ENCODE peak calls at places on chromosome 12, in four cellular contexts. Q, B, U and E are unnamed samples.

GRCh38 chr12:47736877-47737676 is 11.8 kb upstream of the ENDOU start:
- DNase-seq in Q (no peak), B (no peak), U (peak), E (no peak)

GRCh38 chr12:11814362-11814761 is 164.9 kb downstream of the ETV6 start:
- DNase-seq in Q (peak), B (peak), U (peak), E (no peak)

GRCh38 chr12:116882742-116883141 is 1.5 kb upstream of the HRK start:
- DNase-seq in Q (no peak), B (peak), U (peak), E (no peak)

GRCh38 chr12:16385779-16386646 is 38.6 kb downstream of the MGST1 start:
- DNase-seq in Q (peak), B (peak), U (peak), E (peak)

GRCh38 chr12:52396656-52397055 is 9.5 kb downstream of the KRT82 start:
- DNase-seq in Q (no peak), B (no peak), U (no peak), E (no peak)

GRCh38 chr12:6228535-6229223 is 28.5 kb downstream of the CD9 start:
- DNase-seq in Q (no peak), B (no peak), U (peak), E (no peak)

GRCh38 chr12:132268674-132269073 is 60.7 kb downstream of the GALNT9 start:
- DNase-seq in Q (no peak), B (peak), U (no peak), E (no peak)

GRCh38 chr12:48750769-48751356 is 34.4 kb upstream of the CCNT1 start:
- DNase-seq in Q (no peak), B (no peak), U (peak), E (no peak)

GRCh38 chr12:114869091-114869834 is 185.3 kb upstream of the TBX3 start:
- DNase-seq in Q (no peak), B (no peak), U (peak), E (peak)

GRCh38 chr12:66964629-66965028 is 285.8 kb upstream of the GRIP1 start:
- DNase-seq in Q (peak), B (no peak), U (peak), E (peak)

GRCh38 chr12:124738636-124739467 is 124.8 kb downstream of the SCARB1 start:
- DNase-seq in Q (peak), B (no peak), U (no peak), E (peak)

GRCh38 chr12:52209321-52209720 is 17.5 kb upstream of the KRT80 start:
- DNase-seq in Q (no peak), B (no peak), U (no peak), E (no peak)

GRCh38 chr12:29334911-29335310 is 46.1 kb downstream of the ERGIC2 start:
- DNase-seq in Q (no peak), B (no peak), U (peak), E (no peak)

GRCh38 chr12:109241936-109242335 is 67.1 kb downstream of the FOXN4 start:
- DNase-seq in Q (no peak), B (no peak), U (no peak), E (no peak)

GRCh38 chr12:49865782-49866135 is 22.9 kb upstream of the BCDIN3D start:
- DNase-seq in Q (no peak), B (no peak), U (no peak), E (no peak)

GRCh38 chr12:75635606-75636444 is 124.4 kb upstream of the KRR1 start:
- DNase-seq in Q (peak), B (no peak), U (peak), E (peak)

GRCh38 chr12:25767613-25768012 is 190.9 kb upstream of the RASSF8 start:
- DNase-seq in Q (peak), B (no peak), U (peak), E (no peak)

GRCh38 chr12:1162083-1162760 is 171.2 kb downstream of the ERC1 start:
- DNase-seq in Q (no peak), B (peak), U (no peak), E (no peak)

GRCh38 chr12:50132505-50133135 is 20.6 kb downstream of the COX14 start:
- DNase-seq in Q (peak), B (no peak), U (peak), E (no peak)

GRCh38 chr12:122825773-122826724 is 9.2 kb upstream of the HIP1R start:
- DNase-seq in Q (peak), B (no peak), U (peak), E (no peak)

GRCh38 chr12:130983328-130984017 is 29.8 kb downstream of the ADGRD1 start:
- DNase-seq in Q (no peak), B (no peak), U (peak), E (no peak)

GRCh38 chr12:103671367-103671766 is 84.3 kb downstream of the STAB2 start:
- DNase-seq in Q (no peak), B (no peak), U (no peak), E (no peak)

GRCh38 chr12:124586756-124587155 is 19.3 kb upstream of the NCOR2 start:
- DNase-seq in Q (no peak), B (peak), U (no peak), E (no peak)

GRCh38 chr12:79006306-79006705 is 141.7 kb downstream of the SYT1 start:
- DNase-seq in Q (peak), B (no peak), U (peak), E (no peak)